ENCODE peak calls at places on chromosomes 4 and X, in six cellular contexts. I, O, B, K, N and R are unnamed samples.

GRCh38 chrX:126820700-126821420 is 1.3 kb downstream of the PRR32 start:
- DNase-seq in I (no peak), O (no peak), B (no peak), K (no peak), N (peak; percentile 31), R (no peak)

GRCh38 chr4:1014395-1015167 is 3.2 kb downstream of the FGFRL1 start:
- DNase-seq in I (peak; percentile 93), O (no peak), B (no peak), K (no peak), N (no peak), R (no peak)

GRCh38 chr4:109735566-109736454 is 5.9 kb upstream of the PLA2G12A start:
- DNase-seq in I (no peak), O (no peak), B (no peak), K (no peak), N (no peak), R (no peak)

GRCh38 chr4:184165291-184165690 is 52.4 kb downstream of the ENPP6 start:
- DNase-seq in I (no peak), O (no peak), B (no peak), K (no peak), N (no peak), R (no peak)

GRCh38 chrX:38860106-38861013 is 59.1 kb downstream of the MID1IP1 start:
- DNase-seq in I (no peak), O (no peak), B (no peak), K (no peak), N (no peak), R (no peak)

GRCh38 chrX:84339507-84340364 is 151.7 kb upstream of the RPS6KA6 start:
- DNase-seq in I (peak; percentile 10), O (peak; percentile 49), B (peak; percentile 40), K (no peak), N (no peak), R (peak; percentile 7)

GRCh38 chrX:101079736-101080135 is 1.1 kb downstream of the TMEM35A start:
- DNase-seq in I (no peak), O (no peak), B (no peak), K (no peak), N (no peak), R (no peak)

GRCh38 chrX:23012162-23012561 is 12.4 kb downstream of the DDX53 start:
- DNase-seq in I (no peak), O (no peak), B (no peak), K (no peak), N (no peak), R (no peak)

GRCh38 chrX:100368167-100368566 is 41.9 kb downstream of the PCDH19 start:
- DNase-seq in I (peak; percentile 5), O (peak; percentile 6), B (peak; percentile 11), K (no peak), N (no peak), R (no peak)

GRCh38 chrX:51697397-51697796 is 12.9 kb upstream of the CENPVL1 start:
- DNase-seq in I (no peak), O (no peak), B (no peak), K (no peak), N (no peak), R (no peak)

GRCh38 chrX:72662020-72662747 is 51.9 kb downstream of the PHKA1 start:
- DNase-seq in I (no peak), O (no peak), B (no peak), K (no peak), N (no peak), R (no peak)

GRCh38 chr4:181968371-181968770 is 274.8 kb upstream of the TENM3 start:
- DNase-seq in I (peak; percentile 27), O (peak; percentile 57), B (peak; percentile 80), K (no peak), N (no peak), R (no peak)

GRCh38 chr4:67750691-67751090 is 3.5 kb downstream of the GNRHR start:
- DNase-seq in I (peak; percentile 46), O (no peak), B (no peak), K (no peak), N (no peak), R (no peak)

GRCh38 chrX:93932471-93933220 is 258.6 kb downstream of the FAM133A start:
- DNase-seq in I (no peak), O (no peak), B (no peak), K (no peak), N (no peak), R (no peak)

GRCh38 chr4:128583753-128584712 is 225.5 kb upstream of the JADE1 start:
- DNase-seq in I (no peak), O (peak; percentile 55), B (peak; percentile 36), K (no peak), N (peak; percentile 49), R (no peak)

GRCh38 chrX:23344208-23344903 is 9.7 kb downstream of the PTCHD1 start:
- DNase-seq in I (no peak), O (no peak), B (no peak), K (no peak), N (no peak), R (no peak)

GRCh38 chr4:76830612-76831474 is 67.1 kb downstream of the SOWAHB start:
- DNase-seq in I (no peak), O (peak; percentile 81), B (peak; percentile 81), K (peak; percentile 23), N (no peak), R (no peak)

GRCh38 chr4:11428701-11429571 is at the start of gene HS3ST1:
- DNase-seq in I (peak; percentile 71), O (peak; percentile 26), B (peak; percentile 52), K (peak; percentile 71), N (peak; percentile 82), R (peak; percentile 5)

GRCh38 chr4:2799971-2800690 is 7.2 kb downstream of the SH3BP2 start:
- DNase-seq in I (no peak), O (no peak), B (no peak), K (no peak), N (peak; percentile 50), R (no peak)

GRCh38 chr4:85166318-85166717 is 199.8 kb upstream of the WDFY3 start:
- DNase-seq in I (no peak), O (no peak), B (no peak), K (no peak), N (no peak), R (no peak)

GRCh38 chr4:175421506-175421905 is 390.6 kb downstream of the GPM6A start:
- DNase-seq in I (no peak), O (peak; percentile 65), B (peak; percentile 76), K (no peak), N (no peak), R (no peak)

GRCh38 chr4:16617416-16617815 is 281.0 kb downstream of the LDB2 start:
- DNase-seq in I (no peak), O (peak; percentile 79), B (peak; percentile 65), K (peak; percentile 51), N (no peak), R (no peak)

GRCh38 chr4:66572949-66573348 is 902.7 kb upstream of the EPHA5 start:
- DNase-seq in I (no peak), O (peak; percentile 45), B (peak; percentile 88), K (no peak), N (no peak), R (no peak)

GRCh38 chr4:6763330-6763851 is 19.1 kb upstream of the KIAA0232 start:
- DNase-seq in I (no peak), O (no peak), B (no peak), K (no peak), N (no peak), R (no peak)